ENCODE peak calls at places on chromosome 4, in five cellular contexts. T is amniotic stem cell; Y is non-pigmented ciliary epithelial cell; Q is stimulated activated CD4-positive, alpha-beta T cell treated with anti-CD3 and anti-CD28 coated beads, Interleukin-4, amount 100 ng/mL, for 48 hours; N is activated T-helper 1 cell treated with anti-CD3 and anti-CD28 coated beads, Interleukin-12 subunit alpha, Interleukin-12 subunit beta, Interleukin-2, Interleukin-4 antibody, amounts not matched to agents 30 ng/mL and 10 ng/mL and 1 ng/mL, durations not matched to agents 14 hours and 24 hours and 36 hours. M is an unnamed sample.

GRCh38 chr4:152462715-152463114 is 73.2 kb downstream of the FBXW7 start:
- DNase-seq in Q (no peak), Y (no peak), N (no peak), T (no peak), M (no peak)

GRCh38 chr4:81523672-81524436 is 52.1 kb upstream of the RASGEF1B start:
- DNase-seq in Y (no peak), N (no peak), T (no peak), Q (no peak), M (no peak)

GRCh38 chr4:125704726-125705125 is 390.0 kb downstream of the FAT4 start:
- DNase-seq in Y (no peak), T (no peak), N (no peak), Q (no peak), M (peak; percentile 29)

GRCh38 chr4:5710065-5710961 is 688 bp upstream of the EVC start:
- DNase-seq in N (no peak), T (no peak), Y (no peak), Q (no peak), M (no peak)

GRCh38 chr4:141346144-141346543 is 125.4 kb downstream of the ZNF330 start:
- DNase-seq in N (no peak), Y (no peak), Q (no peak), T (no peak), M (peak; percentile 50)

GRCh38 chr4:160848901-160849735 is 1314.7 kb downstream of the FSTL5 start:
- DNase-seq in Y (no peak), N (no peak), Q (no peak), T (no peak), M (peak; percentile 9)

GRCh38 chr4:182144621-182145359 is 98.4 kb upstream of the TENM3 start:
- DNase-seq in Q (no peak), N (no peak), T (no peak), Y (no peak), M (no peak)

GRCh38 chr4:151745727-151746231 is 15.0 kb downstream of the GATB start:
- DNase-seq in T (no peak), Y (no peak), N (no peak), Q (no peak), M (no peak)

GRCh38 chr4:99714179-99714578 is 56.6 kb upstream of the C4orf54 start:
- DNase-seq in Y (no peak), T (no peak), N (no peak), Q (no peak), M (no peak)

GRCh38 chr4:39169426-39169825 is 12.9 kb upstream of the WDR19 start:
- DNase-seq in T (no peak), N (no peak), Q (no peak), Y (no peak), M (peak; percentile 11)

GRCh38 chr4:119523399-119523798 is 105.2 kb downstream of the PDE5A start:
- DNase-seq in N (no peak), T (no peak), Y (no peak), Q (no peak), M (no peak)

GRCh38 chr4:122534776-122535175 is 78.3 kb upstream of the IL2 start:
- DNase-seq in Y (no peak), T (no peak), Q (no peak), N (no peak), M (no peak)

GRCh38 chr4:76690091-76690905 is 207.6 kb downstream of the SOWAHB start:
- DNase-seq in Y (no peak), T (no peak), N (no peak), Q (no peak), M (no peak)

GRCh38 chr4:160143574-160143973 is 1040.7 kb downstream of the RAPGEF2 start:
- DNase-seq in N (no peak), T (no peak), Q (no peak), Y (no peak), M (no peak)

GRCh38 chr4:24582235-24582863 is 2.0 kb downstream of the DHX15 start:
- DNase-seq in T (no peak), Q (no peak), N (no peak), Y (no peak), M (no peak)

GRCh38 chr4:172716291-172716690 is 452.3 kb upstream of the GALNT7 start:
- DNase-seq in N (no peak), Q (no peak), T (no peak), Y (no peak), M (no peak)

GRCh38 chr4:152112887-152113286 is 352.1 kb upstream of the GATB start:
- DNase-seq in Y (no peak), T (no peak), N (no peak), Q (no peak), M (no peak)

GRCh38 chr4:110510955-110511544 is 35.1 kb downstream of the ENPEP start:
- DNase-seq in Q (no peak), Y (no peak), N (no peak), T (peak; percentile 22), M (peak; percentile 64)

GRCh38 chr4:180169394-180169793 is 2073.8 kb upstream of the TENM3 start:
- DNase-seq in T (no peak), Q (no peak), Y (no peak), N (no peak), M (no peak)

GRCh38 chr4:83569967-83570366 is 34.1 kb downstream of the GPAT3 start:
- DNase-seq in Y (no peak), T (no peak), Q (no peak), N (no peak), M (no peak)

GRCh38 chr4:82797591-82798081 is 960 bp downstream of the SCD5 start:
- DNase-seq in N (no peak), T (no peak), Q (no peak), Y (no peak), M (no peak)

GRCh38 chr4:64880557-64880956 is 471.3 kb upstream of the TECRL start:
- DNase-seq in Q (no peak), T (no peak), Y (no peak), N (no peak), M (no peak)

GRCh38 chr4:7417639-7418038 is 17.1 kb downstream of the PSAPL1 start:
- DNase-seq in Q (no peak), Y (no peak), N (no peak), T (no peak), M (no peak)

GRCh38 chr4:7595883-7596535 is 161.3 kb upstream of the PSAPL1 start:
- DNase-seq in Q (no peak), T (no peak), N (no peak), Y (no peak), M (no peak)

GRCh38 chr4:94758141-94758699 is 465 bp downstream of the BMPR1B start:
- DNase-seq in T (peak; percentile 3), Y (no peak), Q (no peak), N (no peak), M (no peak)

GRCh38 chr4:116501954-116502353 is 583.4 kb downstream of the TRAM1L1 start:
- DNase-seq in T (no peak), Y (no peak), N (no peak), Q (no peak), M (no peak)

GRCh38 chr4:167020410-167020809 is 213.9 kb downstream of the SPOCK3 start:
- DNase-seq in Q (no peak), Y (no peak), T (no peak), N (no peak), M (no peak)

GRCh38 chr4:152536545-152537182 is 772 bp upstream of the FBXW7 start:
- DNase-seq in Y (peak; percentile 8), T (no peak), Q (peak; percentile 58), N (peak; percentile 69), M (no peak)

GRCh38 chr4:103996637-103997036 is 276.9 kb upstream of the TACR3 start:
- DNase-seq in N (no peak), Y (peak; percentile 83), T (no peak), Q (no peak), M (peak; percentile 86)

GRCh38 chr4:8906991-8907595 is 35.5 kb upstream of the HMX1 start:
- DNase-seq in T (no peak), Q (no peak), N (no peak), Y (no peak), M (no peak)

GRCh38 chr4:17851921-17852320 is 41.1 kb downstream of the NCAPG start:
- DNase-seq in Q (no peak), T (no peak), Y (no peak), N (no peak), M (no peak)

GRCh38 chr4:4864940-4865704 is 5.7 kb downstream of the MSX1 start:
- DNase-seq in Y (no peak), T (no peak), N (no peak), Q (no peak), M (no peak)

GRCh38 chr4:185914583-185915199 is 102.7 kb upstream of the SORBS2 start:
- DNase-seq in N (no peak), T (no peak), Y (peak; percentile 68), Q (no peak), M (peak; percentile 96)

GRCh38 chr4:184514121-184514988 is 40.0 kb upstream of the IRF2 start:
- DNase-seq in T (peak; percentile 64), Y (peak; percentile 69), N (peak; percentile 56), Q (peak; percentile 51), M (peak; percentile 62)

GRCh38 chr4:179472164-179472563 is 2029.9 kb upstream of the AGA start:
- DNase-seq in Y (no peak), Q (no peak), T (no peak), N (no peak), M (no peak)

GRCh38 chr4:140726776-140727500 is 29.2 kb downstream of the TBC1D9 start:
- DNase-seq in T (no peak), Y (no peak), N (no peak), Q (no peak), M (no peak)

GRCh38 chr4:139859876-139860275 is 194.3 kb downstream of the MGST2 start:
- DNase-seq in Q (no peak), Y (no peak), T (no peak), N (no peak), M (no peak)